ENCODE peak calls at places on chromosomes 13 and 19, in ten cellular contexts. B is ascending aorta, M is esophagus squamous epithelium, C is HepG2, R is gastrocnemius medialis, Y is H9, K is psoas muscle, Z is RWPE1, P is spleen, S is neural progenitor cell. E is an unnamed sample.

GRCh38 chr13:98171806-98172569 is 5.1 kb downstream of the RNF113B start:
- DNase-seq in C (no peak), Z (no peak), R (peak; percentile 29), S (peak; percentile 19), Y (no peak), B (no peak), P (no peak), K (peak; percentile 72), M (no peak), E (peak; percentile 39)

GRCh38 chr13:64075543-64076271 is 2660.1 kb upstream of the PCDH20 start:
- DNase-seq in B (no peak), P (no peak), K (no peak), C (peak; percentile 88), M (no peak), S (no peak), Z (no peak), Y (no peak), R (no peak), E (no peak)

GRCh38 chr19:15398501-15399233 is 19.1 kb upstream of the AKAP8 start:
- DNase-seq in B (no peak), Z (no peak), C (no peak), M (no peak), P (no peak), R (peak; percentile 84), K (peak; percentile 92), S (no peak), Y (no peak), E (no peak)

GRCh38 chr19:18202759-18203407 is 959 bp downstream of the RAB3A start:
- DNase-seq in B (no peak), S (peak; percentile 48), Z (no peak), K (peak; percentile 65), R (no peak), P (peak; percentile 89), C (no peak), Y (peak; percentile 49), M (no peak), E (peak; percentile 58)

GRCh38 chr13:108957369-108958012 is 328.1 kb downstream of the MYO16 start:
- DNase-seq in K (no peak), B (no peak), C (no peak), S (peak; percentile 8), Y (no peak), R (no peak), M (no peak), Z (peak; percentile 73), P (no peak), E (no peak)

GRCh38 chr19:17749912-17750317 is 1.4 kb upstream of the FCHO1 start:
- DNase-seq in C (no peak), M (no peak), Z (no peak), P (no peak), K (no peak), Y (no peak), B (no peak), R (no peak), S (no peak), E (no peak)

GRCh38 chr19:18446811-18447359 is 9.0 kb upstream of the ISYNA1 start:
- DNase-seq in Y (no peak), K (no peak), P (no peak), Z (no peak), C (no peak), M (no peak), R (no peak), B (no peak), S (no peak), E (no peak)

GRCh38 chr13:50369646-50370045 is 354.4 kb downstream of the KCNRG start:
- DNase-seq in Y (no peak), R (no peak), C (no peak), S (no peak), P (no peak), K (no peak), Z (no peak), M (no peak), B (no peak), E (no peak)

GRCh38 chr19:5948697-5949564 is 29.0 kb downstream of the RANBP3 start:
- DNase-seq in B (no peak), Z (no peak), K (no peak), P (no peak), R (no peak), Y (no peak), S (no peak), M (no peak), C (no peak), E (no peak)

GRCh38 chr19:5952193-5953033 is 25.5 kb downstream of the RANBP3 start:
- DNase-seq in S (no peak), B (no peak), Z (no peak), M (no peak), K (no peak), R (no peak), P (no peak), Y (no peak), C (no peak), E (no peak)

GRCh38 chr19:5951338-5951861 is 26.5 kb downstream of the RANBP3 start:
- DNase-seq in Z (no peak), P (peak; percentile 85), K (no peak), R (no peak), B (no peak), Y (peak; percentile 46), S (peak; percentile 61), C (no peak), M (no peak), E (peak; percentile 32)

GRCh38 chr19:5949792-5950305 is 28.1 kb downstream of the RANBP3 start:
- DNase-seq in B (no peak), Y (no peak), S (no peak), C (no peak), M (no peak), R (no peak), Z (no peak), K (no peak), P (no peak), E (no peak)

DNA sequence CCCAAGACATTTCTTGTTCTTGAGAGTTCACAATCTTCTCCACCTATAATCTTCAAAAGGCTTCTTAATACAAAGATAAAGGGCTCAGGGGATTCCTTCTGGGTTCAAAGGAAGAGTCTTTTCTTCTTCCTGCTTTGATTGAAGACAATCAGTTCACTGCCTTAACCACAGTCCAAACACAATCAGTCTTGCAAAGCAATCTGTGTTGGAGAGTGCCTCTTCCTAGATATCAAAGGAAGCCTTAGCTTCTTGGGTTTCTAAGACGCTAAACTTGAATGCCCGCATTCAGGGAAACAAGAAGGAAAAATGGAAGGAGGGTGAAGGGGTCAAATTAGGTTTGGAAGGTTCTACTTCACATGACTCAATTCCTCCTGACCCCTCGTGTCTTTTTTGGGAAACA is 27.2 kb downstream of the RANBP3 start:
- DNase-seq in C (no peak), K (no peak), B (no peak), P (no peak), R (no peak), Y (no peak), M (no peak), Z (no peak), S (peak; percentile 69), E (no peak)
- H3K27ac ChIP-seq in C (no peak overlapping the region), K (no peak overlapping the region), B (no peak overlapping the region), P (peak overlapping the region; percentile 86), R (no peak overlapping the region), Y (no peak overlapping the region), M (peak overlapping the region; percentile 42), Z (no peak overlapping the region), S (peak overlapping the region; percentile 77), E (peak overlapping the region; percentile 42)

GRCh38 chr19:46840157-46840942 is 10.3 kb downstream of the AP2S1 start:
- DNase-seq in C (peak; percentile 63), R (no peak), Y (peak; percentile 78), B (no peak), P (peak; percentile 79), M (no peak), S (peak; percentile 91), Z (no peak), K (peak; percentile 72), E (no peak)
- H3K27ac ChIP-seq in C (no peak overlapping the region), R (no peak overlapping the region), Y (no peak overlapping the region), B (peak overlapping the region; percentile 50), P (peak overlapping the region; percentile 76), M (peak overlapping the region; percentile 90), S (no peak overlapping the region), Z (peak overlapping the region; percentile 70), K (peak overlapping the region; percentile 2), E (no peak overlapping the region)

DNA sequence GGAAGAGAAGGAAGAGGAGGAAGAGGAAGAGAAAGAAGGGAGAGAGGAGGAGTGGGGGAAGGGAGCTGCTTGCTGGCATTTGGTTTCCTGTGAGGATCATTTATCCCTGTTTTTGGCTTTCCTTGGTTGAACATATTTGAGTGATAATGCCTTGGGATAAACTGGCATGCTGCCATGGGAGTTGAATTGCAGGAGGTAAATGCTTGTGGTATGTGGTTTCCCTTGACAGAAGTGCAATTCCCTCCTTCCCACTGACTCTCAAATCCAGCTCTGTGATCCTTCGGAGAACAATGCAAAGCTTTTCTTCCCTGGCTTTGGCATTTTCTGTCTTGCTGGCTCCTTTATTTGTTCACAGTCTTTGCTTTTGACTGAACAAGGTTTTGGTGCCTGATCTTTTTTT is 27.2 kb upstream of the CBY2 start:
- DNase-seq in B (no peak), C (no peak), S (peak; percentile 75), P (no peak), Z (peak; percentile 65), R (no peak), K (no peak), Y (no peak), M (no peak), E (no peak)
- H3K27ac ChIP-seq in B (no peak overlapping the region), C (no peak overlapping the region), S (no peak overlapping the region), P (no peak overlapping the region), Z (no peak overlapping the region), R (no peak overlapping the region), K (no peak overlapping the region), Y (no peak overlapping the region), M (no peak overlapping the region), E (no peak overlapping the region)

GRCh38 chr13:60571571-60571970 is 174.6 kb downstream of the TDRD3 start:
- DNase-seq in B (no peak), Z (no peak), M (no peak), Y (no peak), R (no peak), C (no peak), P (no peak), K (no peak), S (no peak), E (no peak)

GRCh38 chr13:60572855-60573254 is 175.8 kb downstream of the TDRD3 start:
- DNase-seq in Z (no peak), B (no peak), Y (peak; percentile 57), K (no peak), C (no peak), S (peak; percentile 30), R (no peak), M (no peak), P (no peak), E (no peak)

GRCh38 chr13:60572003-60572792 is 175.2 kb downstream of the TDRD3 start:
- DNase-seq in M (no peak), Y (peak; percentile 51), Z (peak; percentile 33), K (no peak), R (no peak), S (peak; percentile 20), P (no peak), C (peak; percentile 83), B (no peak), E (no peak)

GRCh38 chr13:60577761-60578160 is 180.7 kb downstream of the TDRD3 start:
- DNase-seq in S (no peak), M (no peak), Y (no peak), P (no peak), R (no peak), B (no peak), K (no peak), C (no peak), Z (no peak), E (no peak)

DNA sequence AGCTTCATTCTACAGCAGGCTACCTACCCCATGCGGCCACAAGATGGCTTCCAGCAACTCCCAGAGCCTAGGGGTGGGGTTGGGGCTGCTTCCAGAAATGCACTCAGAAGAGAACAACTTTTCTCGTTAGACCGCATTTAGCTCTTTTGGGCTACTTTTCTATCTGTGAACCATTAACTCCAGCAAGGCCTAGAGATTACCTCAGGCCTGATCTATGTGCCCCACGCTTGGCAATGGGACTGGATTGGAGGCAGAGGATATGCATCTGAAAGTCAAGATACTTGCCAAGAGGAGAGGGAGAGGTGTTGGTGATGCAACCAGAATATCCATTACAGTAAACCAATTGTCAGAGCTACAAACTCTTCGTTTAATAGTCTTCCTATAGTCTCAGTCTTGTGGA is 177.7 kb downstream of the TDRD3 start:
- DNase-seq in K (no peak), Z (no peak), S (no peak), P (no peak), Y (no peak), C (no peak), R (no peak), M (no peak), B (no peak), E (no peak)
- H3K27ac ChIP-seq in K (no peak overlapping the region), Z (no peak overlapping the region), S (no peak overlapping the region), P (no peak overlapping the region), Y (no peak overlapping the region), C (no peak overlapping the region), R (no peak overlapping the region), M (no peak overlapping the region), B (no peak overlapping the region), E (no peak overlapping the region)